ENCODE peak calls at places on chromosome 13, in six cellular contexts. P is H1, E is H9, V is IMR-90, A is trophoblast cell, C is neuronal stem cell. T is an unnamed sample.
A peak's percentile ranks its signal among the peaks of the same experiment; 100 is the strongest.

GRCh38 chr13:76349700-76350099 is 536.5 kb downstream of the KCTD12 start:
- DNase-seq in E (no peak), V (no peak), P (no peak), C (no peak), A (no peak), T (no peak)

GRCh38 chr13:43261018-43261417 is 237.6 kb downstream of the DNAJC15 start:
- DNase-seq in P (no peak), A (peak; percentile 57), V (peak; percentile 90), C (no peak), E (no peak), T (peak; percentile 30)

GRCh38 chr13:22229916-22230315 is 559.0 kb downstream of the FGF9 start:
- DNase-seq in C (no peak), E (no peak), V (no peak), A (no peak), P (no peak), T (no peak)

GRCh38 chr13:69857188-69857821 is 250.3 kb upstream of the ATXN8OS start:
- DNase-seq in V (peak; percentile 1), C (peak; percentile 47), A (no peak), E (no peak), P (no peak), T (peak; percentile 49)

GRCh38 chr13:97946951-97947588 is 6.4 kb upstream of the IPO5 start:
- DNase-seq in P (no peak), E (no peak), A (peak; percentile 60), C (no peak), V (peak; percentile 90), T (peak; percentile 73)

GRCh38 chr13:98026457-98026857 is 73.0 kb downstream of the IPO5 start:
- DNase-seq in P (no peak), V (peak; percentile 40), E (no peak), C (no peak), A (no peak), T (peak; percentile 76)

GRCh38 chr13:21837841-21838551 is 167.1 kb downstream of the FGF9 start:
- DNase-seq in C (no peak), E (no peak), A (no peak), P (no peak), V (peak; percentile 37), T (no peak)

GRCh38 chr13:40777166-40777956 is 6.4 kb upstream of the MRPS31 start:
- DNase-seq in A (no peak), P (no peak), E (peak; percentile 51), C (peak; percentile 40), V (peak; percentile 37), T (peak; percentile 70)

GRCh38 chr13:23959231-23959862 is 62.0 kb upstream of the C1QTNF9B start:
- DNase-seq in P (no peak), C (no peak), E (no peak), V (peak; percentile 43), A (no peak), T (no peak)

GRCh38 chr13:65966991-65967451 is 1263.1 kb downstream of the PCDH9 start:
- DNase-seq in A (no peak), P (peak; percentile 25), C (no peak), E (peak; percentile 48), V (peak; percentile 45), T (peak; percentile 65)

GRCh38 chr13:79079351-79079839 is 326.7 kb downstream of the RBM26 start:
- DNase-seq in E (no peak), V (no peak), C (no peak), A (peak; percentile 75), P (no peak), T (no peak)

GRCh38 chr13:73610799-73611592 is 523.2 kb downstream of the KLF12 start:
- DNase-seq in V (no peak), P (no peak), C (no peak), A (no peak), E (no peak), T (no peak)

GRCh38 chr13:73000027-73000674 is 58.7 kb upstream of the KLF5 start:
- DNase-seq in C (no peak), P (no peak), A (no peak), V (peak; percentile 19), E (no peak), T (peak; percentile 16)

GRCh38 chr13:45339867-45340266 is 1.1 kb downstream of the TPT1 start:
- DNase-seq in V (no peak), P (no peak), C (no peak), A (no peak), E (no peak), T (no peak)

GRCh38 chr13:113405481-113406300 is 41.8 kb upstream of the GRTP1 start:
- DNase-seq in P (no peak), E (peak; percentile 30), C (no peak), A (no peak), V (no peak), T (no peak)

GRCh38 chr13:72290962-72291681 is 424.1 kb upstream of the DACH1 start:
- DNase-seq in P (peak; percentile 31), C (no peak), E (peak; percentile 47), A (peak; percentile 48), V (no peak), T (peak; percentile 38)

GRCh38 chr13:36420437-36420891 is 11.8 kb upstream of the CCNA1 start:
- DNase-seq in C (peak; percentile 73), P (no peak), A (peak; percentile 64), V (peak; percentile 59), E (peak; percentile 78), T (peak; percentile 74)

GRCh38 chr13:91111476-91112190 is 235.9 kb upstream of the MIR17HG start:
- DNase-seq in E (no peak), C (no peak), P (no peak), A (no peak), V (no peak), T (no peak)

GRCh38 chr13:85538957-85539356 is 260.3 kb downstream of the SLITRK6 start:
- DNase-seq in C (no peak), A (no peak), E (no peak), V (no peak), P (no peak), T (no peak)

GRCh38 chr13:29196409-29197074 is 376.4 kb downstream of the MTUS2 start:
- DNase-seq in V (no peak), E (no peak), A (no peak), P (no peak), C (no peak), T (no peak)

GRCh38 chr13:85632526-85633215 is 166.5 kb downstream of the SLITRK6 start:
- DNase-seq in C (no peak), V (no peak), E (no peak), A (no peak), P (no peak), T (peak; percentile 5)

GRCh38 chr13:113637262-113638160 is 20.5 kb downstream of the ATP4B start:
- DNase-seq in C (no peak), E (no peak), P (no peak), V (no peak), A (no peak), T (no peak)

GRCh38 chr13:40549500-40550094 is 116.8 kb downstream of the FOXO1 start:
- DNase-seq in E (no peak), C (no peak), P (no peak), A (no peak), V (no peak), T (no peak)

GRCh38 chr13:69980799-69981198 is 126.8 kb upstream of the ATXN8OS start:
- DNase-seq in V (no peak), E (no peak), C (no peak), P (no peak), A (no peak), T (peak; percentile 16)

GRCh38 chr13:79307866-79308298 is 98.2 kb downstream of the RBM26 start:
- DNase-seq in A (no peak), P (no peak), C (no peak), E (peak; percentile 31), V (peak; percentile 61), T (no peak)

GRCh38 chr13:80274643-80275042 is 66.3 kb downstream of the SPRY2 start:
- DNase-seq in A (no peak), E (no peak), V (peak; percentile 2), C (no peak), P (no peak), T (no peak)

GRCh38 chr13:80171096-80171495 is 169.8 kb downstream of the SPRY2 start:
- DNase-seq in V (no peak), E (no peak), C (no peak), P (no peak), A (no peak), T (no peak)

GRCh38 chr13:113914333-113915011 is 50.6 kb upstream of the GAS6 start:
- DNase-seq in P (no peak), C (no peak), A (no peak), E (peak; percentile 14), V (no peak), T (no peak)

GRCh38 chr13:32791545-32792172 is 205.4 kb downstream of the PDS5B start:
- DNase-seq in E (no peak), C (no peak), P (no peak), V (peak; percentile 35), A (no peak), T (peak; percentile 15)

GRCh38 chr13:42574435-42575311 is 721 bp downstream of the TNFSF11 start:
- DNase-seq in E (peak; percentile 43), P (no peak), A (no peak), V (no peak), C (no peak), T (peak; percentile 14)

GRCh38 chr13:113801289-113801961 is 42.4 kb downstream of the TMEM255B start:
- DNase-seq in C (no peak), P (no peak), E (no peak), V (no peak), A (no peak), T (no peak)

GRCh38 chr13:66618702-66619101 is 611.4 kb downstream of the PCDH9 start:
- DNase-seq in A (no peak), E (no peak), P (no peak), V (peak; percentile 63), C (no peak), T (peak; percentile 60)

GRCh38 chr13:53417601-53418000 is 389.0 kb downstream of the OLFM4 start:
- DNase-seq in C (no peak), P (no peak), V (no peak), E (no peak), A (no peak), T (no peak)

GRCh38 chr13:95296326-95296939 is 4.8 kb downstream of the ABCC4 start:
- DNase-seq in V (no peak), A (peak; percentile 19), P (no peak), E (peak; percentile 74), C (no peak), T (no peak)

GRCh38 chr13:49183672-49184315 is 36.3 kb upstream of the MLNR start:
- DNase-seq in V (peak; percentile 17), E (no peak), C (no peak), A (no peak), P (no peak), T (no peak)
- H2BK120ac ChIP-seq in V (no peak overlapping the region), E (no peak overlapping the region), C (no peak overlapping the region), A (no peak overlapping the region), P (no peak overlapping the region), T (no peak overlapping the region)

GRCh38 chr13:111251646-111252448 is 68.6 kb upstream of the TEX29 start:
- DNase-seq in E (no peak), C (no peak), A (no peak), P (no peak), V (no peak), T (no peak)
- H4K91ac ChIP-seq in E (no peak overlapping the region), C (no peak overlapping the region), A (no peak overlapping the region), P (no peak overlapping the region), V (no peak overlapping the region), T (no peak overlapping the region)

GRCh38 chr13:34867590-34867989 is 74.5 kb upstream of the NBEA start:
- DNase-seq in E (no peak), A (no peak), C (no peak), V (peak; percentile 8), P (no peak), T (peak; percentile 15)
- H2BK120ac ChIP-seq in E (no peak overlapping the region), A (no peak overlapping the region), C (no peak overlapping the region), V (no peak overlapping the region), P (no peak overlapping the region), T (no peak overlapping the region)

GRCh38 chr13:31110169-31110568 is 51.5 kb downstream of the HSPH1 start:
- DNase-seq in E (no peak), P (no peak), A (no peak), C (no peak), V (no peak), T (no peak)
- H4K91ac ChIP-seq in E (no peak overlapping the region), P (no peak overlapping the region), A (no peak overlapping the region), C (no peak overlapping the region), V (no peak overlapping the region), T (no peak overlapping the region)

GRCh38 chr13:81874681-81875661 is 1534.0 kb upstream of the SPRY2 start:
- DNase-seq in E (peak; percentile 93), V (no peak), A (no peak), C (no peak), P (peak; percentile 91), T (no peak)
- H2BK120ac ChIP-seq in E (no peak overlapping the region), V (no peak overlapping the region), A (no peak overlapping the region), C (no peak overlapping the region), P (no peak overlapping the region), T (no peak overlapping the region)